ENCODE peak calls at places on chromosomes 2 and 18, in nine cellular contexts. Z, W, X, A, N, R, J, T and P are unnamed samples.

GRCh38 chr2:166373951-166374350 is 1.8 kb downstream of the SCN9A start:
- DNase-seq in Z (peak), W (no peak), X (peak), A (peak), N (no peak), R (peak), J (peak), T (no peak), P (peak)

GRCh38 chr18:36934884-36935283 is 106.0 kb downstream of the KIAA1328 start:
- DNase-seq in Z (peak), W (no peak), X (no peak), A (no peak), N (no peak), R (peak), J (no peak), T (no peak), P (no peak)

GRCh38 chr2:173749315-173749714 is 215.9 kb downstream of the SP3 start:
- DNase-seq in Z (peak), W (no peak), X (peak), A (peak), N (no peak), R (peak), J (no peak), T (no peak), P (peak)

GRCh38 chr18:11950824-11951223 is 30.5 kb upstream of the IMPA2 start:
- DNase-seq in Z (no peak), W (no peak), X (no peak), A (no peak), N (no peak), R (no peak), J (no peak), T (no peak), P (no peak)

GRCh38 chr2:5803547-5803946 is 111.4 kb downstream of the SOX11 start:
- DNase-seq in Z (no peak), W (peak), X (no peak), A (peak), N (no peak), R (peak), J (peak), T (no peak), P (no peak)

GRCh38 chr2:40240067-40240466 is 211.8 kb downstream of the SLC8A1 start:
- DNase-seq in Z (peak), W (no peak), X (peak), A (peak), N (no peak), R (peak), J (no peak), T (no peak), P (no peak)

GRCh38 chr2:140814141-140814540 is 1316.7 kb downstream of the LRP1B start:
- DNase-seq in Z (no peak), W (no peak), X (no peak), A (no peak), N (no peak), R (no peak), J (no peak), T (no peak), P (no peak)

GRCh38 chr2:214481204-214481603 is 70.3 kb downstream of the VWC2L start:
- DNase-seq in Z (no peak), W (no peak), X (no peak), A (no peak), N (peak), R (peak), J (no peak), T (no peak), P (no peak)

GRCh38 chr2:235546436-235546835 is 52.6 kb downstream of the AGAP1 start:
- DNase-seq in Z (no peak), W (no peak), X (no peak), A (no peak), N (no peak), R (no peak), J (no peak), T (no peak), P (no peak)

GRCh38 chr2:229665158-229665557 is 49.2 kb downstream of the DNER start:
- DNase-seq in Z (no peak), W (no peak), X (no peak), A (no peak), N (peak), R (no peak), J (no peak), T (no peak), P (no peak)

GRCh38 chr18:58998421-58999203 is 133.9 kb downstream of the ZNF532 start:
- DNase-seq in Z (peak), W (no peak), X (no peak), A (peak), N (peak), R (peak), J (no peak), T (no peak), P (peak)

GRCh38 chr2:213537579-213537978 is 253.3 kb downstream of the SPAG16 start:
- DNase-seq in Z (no peak), W (no peak), X (no peak), A (no peak), N (no peak), R (no peak), J (no peak), T (no peak), P (no peak)

GRCh38 chr2:72581560-72582181 is 244.2 kb downstream of the EXOC6B start:
- DNase-seq in Z (no peak), W (no peak), X (no peak), A (no peak), N (no peak), R (no peak), J (no peak), T (no peak), P (peak)

GRCh38 chr18:25457636-25458035 is 105.7 kb upstream of the ZNF521 start:
- DNase-seq in Z (peak), W (no peak), X (peak), A (no peak), N (no peak), R (no peak), J (no peak), T (no peak), P (no peak)

GRCh38 chr2:3421053-3421452 is 41.6 kb downstream of the TRAPPC12 start:
- DNase-seq in Z (peak), W (no peak), X (no peak), A (no peak), N (no peak), R (no peak), J (no peak), T (no peak), P (no peak)

GRCh38 chr2:3587432-3587831 is 7.5 kb upstream of the COLEC11 start:
- DNase-seq in Z (no peak), W (no peak), X (no peak), A (no peak), N (no peak), R (peak), J (no peak), T (no peak), P (no peak)

GRCh38 chr2:17543131-17543660 is 2.7 kb downstream of the VSNL1 start:
- DNase-seq in Z (no peak), W (no peak), X (no peak), A (no peak), N (no peak), R (no peak), J (no peak), T (no peak), P (no peak)

GRCh38 chr2:180562378-180562777 is 418.0 kb upstream of the UBE2E3 start:
- DNase-seq in Z (no peak), W (no peak), X (no peak), A (no peak), N (no peak), R (no peak), J (no peak), T (no peak), P (no peak)

GRCh38 chr2:237501892-237502513 is 15.0 kb downstream of the MLPH start:
- DNase-seq in Z (peak), W (no peak), X (no peak), A (no peak), N (no peak), R (no peak), J (no peak), T (no peak), P (no peak)

GRCh38 chr2:36835125-36835524 is 131.2 kb downstream of the STRN start:
- DNase-seq in Z (no peak), W (no peak), X (no peak), A (no peak), N (no peak), R (no peak), J (no peak), T (no peak), P (peak)

GRCh38 chr2:32384529-32384928 is 27.7 kb downstream of the BIRC6 start:
- DNase-seq in Z (no peak), W (no peak), X (no peak), A (no peak), N (no peak), R (no peak), J (no peak), T (no peak), P (no peak)

GRCh38 chr2:15780912-15781574 is 159.3 kb upstream of the MYCN start:
- DNase-seq in Z (no peak), W (no peak), X (no peak), A (no peak), N (no peak), R (no peak), J (peak), T (no peak), P (no peak)

GRCh38 chr2:40208478-40208877 is 243.4 kb downstream of the SLC8A1 start:
- DNase-seq in Z (no peak), W (no peak), X (no peak), A (no peak), N (no peak), R (no peak), J (peak), T (no peak), P (no peak)

GRCh38 chr2:231648579-231649174 is 56.0 kb downstream of the TEX44 start:
- DNase-seq in Z (peak), W (no peak), X (no peak), A (peak), N (no peak), R (peak), J (peak), T (peak), P (peak)

GRCh38 chr2:6214471-6214870 is 522.3 kb downstream of the SOX11 start:
- DNase-seq in Z (no peak), W (no peak), X (no peak), A (peak), N (no peak), R (no peak), J (no peak), T (no peak), P (no peak)

GRCh38 chr2:62293490-62294212 is 97.7 kb downstream of the B3GNT2 start:
- DNase-seq in Z (peak), W (peak), X (no peak), A (peak), N (peak), R (no peak), J (peak), T (no peak), P (peak)

GRCh38 chr2:26515771-26516170 is 37.8 kb upstream of the OTOF start:
- DNase-seq in Z (no peak), W (no peak), X (no peak), A (no peak), N (no peak), R (no peak), J (no peak), T (no peak), P (no peak)

GRCh38 chr2:59182249-59182648 is 941.1 kb upstream of the FANCL start:
- DNase-seq in Z (no peak), W (peak), X (peak), A (peak), N (no peak), R (peak), J (peak), T (no peak), P (peak)

GRCh38 chr2:29123584-29124349 is 8.6 kb downstream of the CLIP4 start:
- DNase-seq in Z (peak), W (no peak), X (peak), A (peak), N (no peak), R (peak), J (peak), T (no peak), P (no peak)

GRCh38 chr18:49857708-49858107 is 44.4 kb upstream of the ACAA2 start:
- DNase-seq in Z (no peak), W (no peak), X (no peak), A (no peak), N (no peak), R (no peak), J (no peak), T (no peak), P (no peak)

GRCh38 chr2:13050764-13051163 is 334.0 kb downstream of the TRIB2 start:
- DNase-seq in Z (peak), W (no peak), X (no peak), A (no peak), N (no peak), R (no peak), J (peak), T (no peak), P (no peak)

GRCh38 chr18:9898792-9899549 is 13.2 kb downstream of the TXNDC2 start:
- DNase-seq in Z (peak), W (no peak), X (no peak), A (peak), N (no peak), R (peak), J (peak), T (no peak), P (no peak)

GRCh38 chr18:79393626-79394401 is 1.9 kb upstream of the NFATC1 start:
- DNase-seq in Z (peak), W (no peak), X (peak), A (peak), N (peak), R (peak), J (peak), T (no peak), P (peak)

GRCh38 chr18:58150772-58151171 is 106.7 kb downstream of the NEDD4L start:
- DNase-seq in Z (no peak), W (no peak), X (no peak), A (no peak), N (no peak), R (no peak), J (no peak), T (no peak), P (no peak)

GRCh38 chr2:129861666-129862288 is 117.7 kb upstream of the RAB6C start:
- DNase-seq in Z (no peak), W (no peak), X (no peak), A (no peak), N (no peak), R (no peak), J (no peak), T (no peak), P (no peak)

GRCh38 chr2:229319558-229319957 is 48.5 kb upstream of the PID1 start:
- DNase-seq in Z (no peak), W (no peak), X (no peak), A (no peak), N (no peak), R (no peak), J (no peak), T (no peak), P (no peak)